ENCODE peak calls at places on chromosomes 11 and 22, in seven cellular contexts. H is aorta; S is CD8-positive, alpha-beta memory T cell; W is ELR; F is cardiac muscle cell; P is stimulated activated CD4-positive, alpha-beta T cell treated with anti-CD3 and anti-CD28 coated beads, Interleukin-4, amount 100 ng/mL, for 1 hour; T is A549. U is an unnamed sample.
A peak's percentile ranks its signal among the peaks of the same experiment; 100 is the strongest.

GRCh38 chr11:85643255-85643654 is 4.5 kb upstream of the TMEM126A start:
- DNase-seq in H (no peak), S (no peak), W (no peak), F (peak; percentile 76), P (no peak), T (no peak), U (no peak)

GRCh38 chr11:45085657-45086501 is 60.6 kb upstream of the PRDM11 start:
- DNase-seq in H (no peak), S (no peak), W (no peak), F (no peak), P (no peak), T (no peak), U (no peak)

GRCh38 chr11:74611369-74611861 is 19.0 kb downstream of the POLD3 start:
- DNase-seq in H (no peak), S (no peak), W (peak; percentile 64), F (peak; percentile 87), P (no peak), T (peak; percentile 18), U (peak; percentile 46)

GRCh38 chr22:31211504-31211861 is 615 bp upstream of the LIMK2 start:
- DNase-seq in H (no peak), S (no peak), W (no peak), F (no peak), P (no peak), T (no peak), U (no peak)

GRCh38 chr22:27405672-27406388 is 395.7 kb downstream of the MN1 start:
- DNase-seq in H (peak; percentile 86), S (no peak), W (peak; percentile 63), F (peak; percentile 70), P (peak; percentile 5), T (peak; percentile 55), U (no peak)

GRCh38 chr11:68148882-68149281 is 27.7 kb upstream of the CHKA start:
- DNase-seq in H (no peak), S (no peak), W (no peak), F (no peak), P (no peak), T (no peak), U (no peak)

GRCh38 chr22:50030315-50031188 is 18.0 kb upstream of the IL17REL start:
- DNase-seq in H (peak; percentile 93), S (peak; percentile 78), W (peak; percentile 77), F (peak; percentile 76), P (peak; percentile 86), T (peak; percentile 83), U (peak; percentile 76)

GRCh38 chr11:117621226-117621625 is 175.8 kb downstream of the DSCAML1 start:
- DNase-seq in H (no peak), S (no peak), W (peak; percentile 24), F (peak; percentile 17), P (no peak), T (no peak), U (no peak)

GRCh38 chr22:20245577-20246367 is 22.3 kb downstream of the RTN4R start:
- DNase-seq in H (no peak), S (no peak), W (no peak), F (no peak), P (no peak), T (no peak), U (no peak)

GRCh38 chr11:45852018-45852711 is 4.9 kb downstream of the CRY2 start:
- DNase-seq in H (no peak), S (no peak), W (no peak), F (no peak), P (no peak), T (no peak), U (no peak)

GRCh38 chr11:27120211-27120610 is 79.6 kb downstream of the BBOX1 start:
- DNase-seq in H (no peak), S (no peak), W (no peak), F (no peak), P (no peak), T (no peak), U (no peak)

GRCh38 chr11:47348859-47349258 is 3.6 kb downstream of the MYBPC3 start:
- DNase-seq in H (no peak), S (no peak), W (peak; percentile 58), F (peak; percentile 43), P (no peak), T (peak; percentile 50), U (no peak)

GRCh38 chr22:23282089-23282501 is 101.8 kb downstream of the BCR start:
- DNase-seq in H (peak; percentile 97), S (no peak), W (peak; percentile 84), F (peak; percentile 65), P (no peak), T (peak; percentile 35), U (no peak)

GRCh38 chr11:118304227-118304808 is at the start of gene CD3E:
- DNase-seq in H (no peak), S (peak; percentile 76), W (no peak), F (no peak), P (peak; percentile 56), T (no peak), U (peak; percentile 47)

GRCh38 chr22:45351956-45352355 is 42.2 kb downstream of the FAM118A start:
- DNase-seq in H (no peak), S (no peak), W (no peak), F (no peak), P (no peak), T (no peak), U (no peak)

GRCh38 chr11:47398551-47398950 is 9.8 kb upstream of the SLC39A13 start:
- DNase-seq in H (no peak), S (no peak), W (no peak), F (no peak), P (no peak), T (no peak), U (no peak)

GRCh38 chr11:119584193-119585037 is 144.6 kb downstream of the NECTIN1 start:
- DNase-seq in H (peak; percentile 85), S (no peak), W (peak; percentile 75), F (peak; percentile 96), P (no peak), T (peak; percentile 28), U (no peak)

GRCh38 chr22:19996694-19997384 is 19.8 kb downstream of the ARVCF start:
- DNase-seq in H (peak; percentile 67), S (no peak), W (no peak), F (no peak), P (no peak), T (no peak), U (no peak)

GRCh38 chr11:62545437-62546243 is 966 bp downstream of the AHNAK start:
- DNase-seq in H (peak; percentile 99), S (peak; percentile 46), W (peak; percentile 94), F (peak; percentile 97), P (peak; percentile 59), T (peak; percentile 89), U (peak; percentile 47)

GRCh38 chr11:292211-293121 is 3.5 kb downstream of the PGGHG start:
- DNase-seq in H (peak; percentile 76), S (no peak), W (no peak), F (no peak), P (no peak), T (no peak), U (no peak)

GRCh38 chr11:128458316-128458715 is 129.0 kb downstream of the ETS1 start:
- DNase-seq in H (no peak), S (no peak), W (peak; percentile 97), F (peak; percentile 60), P (no peak), T (peak; percentile 13), U (no peak)

GRCh38 chr11:10500757-10501684 is 40.0 kb downstream of the RNF141 start:
- DNase-seq in H (no peak), S (no peak), W (no peak), F (no peak), P (no peak), T (no peak), U (no peak)

GRCh38 chr11:14357843-14358728 is 897 bp downstream of the RRAS2 start:
- DNase-seq in H (peak; percentile 86), S (peak; percentile 36), W (peak; percentile 79), F (peak; percentile 76), P (peak; percentile 40), T (peak; percentile 58), U (peak; percentile 9)

U was measured in T-helper 2 cell.